ENCODE peak calls at places on chromosomes 11 and 22, in eight cellular contexts. R is Panc1, M is K562, Z is GM12892, V is HCT116, I is GM23338, L is prostate gland, G is HepG2. N is an unnamed sample.

GRCh38 chr11:65496304-65497140 is 2.3 kb upstream of the MALAT1 start:
- DNase-seq in L (no peak), I (no peak), V (no peak), G (no peak), R (no peak), Z (no peak), M (no peak), N (no peak)

GRCh38 chr22:47647181-47647580 is 884.7 kb downstream of the TBC1D22A start:
- DNase-seq in L (no peak), M (no peak), R (no peak), Z (no peak), G (no peak), V (no peak), I (no peak), N (no peak)

GRCh38 chr11:123196060-123196714 is 1.1 kb upstream of the CLMP start:
- DNase-seq in Z (no peak), I (peak), V (no peak), L (no peak), R (no peak), M (no peak), G (no peak), N (no peak)

GRCh38 chr11:128212324-128212723 is 375.0 kb downstream of the ETS1 start:
- DNase-seq in I (no peak), G (no peak), L (no peak), V (no peak), Z (no peak), R (no peak), M (no peak), N (no peak)

GRCh38 chr11:68338041-68338800 is 25.8 kb downstream of the LRP5 start:
- DNase-seq in G (no peak), I (no peak), Z (no peak), L (no peak), R (no peak), V (no peak), M (no peak), N (no peak)

GRCh38 chr11:61746654-61747388 is 5.6 kb upstream of the MYRF start:
- DNase-seq in M (no peak), Z (no peak), I (no peak), V (no peak), G (no peak), L (no peak), R (no peak), N (no peak)

GRCh38 chr11:95549276-95549675 is 240.3 kb downstream of the FAM76B start:
- DNase-seq in I (no peak), G (no peak), M (no peak), L (no peak), Z (no peak), R (no peak), V (no peak), N (no peak)

GRCh38 chr22:29195964-29196666 is 9.6 kb upstream of the EMID1 start:
- DNase-seq in Z (no peak), G (no peak), M (no peak), V (no peak), I (no peak), L (no peak), R (no peak), N (no peak)

GRCh38 chr11:33391188-33391892 is 134.2 kb downstream of the HIPK3 start:
- DNase-seq in R (no peak), V (no peak), I (no peak), G (no peak), M (no peak), L (no peak), Z (no peak), N (no peak)

GRCh38 chr22:30386960-30387848 is at the start of gene RNF215:
- DNase-seq in V (peak), Z (peak), I (peak), M (peak), R (no peak), G (peak), L (peak), N (peak)

GRCh38 chr11:60831501-60832079 is 10.3 kb upstream of the CCDC86 start:
- DNase-seq in G (no peak), Z (no peak), R (no peak), L (no peak), M (no peak), V (no peak), I (no peak), N (no peak)

GRCh38 chr11:27497284-27497866 is 9.2 kb downstream of the LIN7C start:
- DNase-seq in V (no peak), Z (no peak), L (no peak), I (peak), R (no peak), G (peak), M (peak), N (no peak)

GRCh38 chr11:3344327-3344726 is 34.6 kb downstream of the ZNF195 start:
- DNase-seq in M (no peak), V (no peak), L (no peak), I (no peak), Z (no peak), R (no peak), G (no peak), N (no peak)

GRCh38 chr11:56013805-56014204 is 13.6 kb upstream of the OR5AS1 start:
- DNase-seq in I (no peak), R (no peak), V (no peak), M (no peak), Z (no peak), L (no peak), G (no peak), N (no peak)

GRCh38 chr22:36928826-36929535 is 15.6 kb downstream of the CSF2RB start:
- DNase-seq in V (no peak), M (no peak), I (no peak), R (no peak), G (no peak), L (no peak), Z (no peak), N (no peak)

GRCh38 chr22:36929621-36930020 is 16.2 kb downstream of the CSF2RB start:
- DNase-seq in V (no peak), M (no peak), L (no peak), R (no peak), G (no peak), Z (no peak), I (no peak), N (no peak)

GRCh38 chr22:36933629-36934028 is 20.2 kb downstream of the CSF2RB start:
- DNase-seq in M (no peak), I (no peak), V (no peak), Z (no peak), L (no peak), R (no peak), G (no peak), N (no peak)

GRCh38 chr22:36930041-36930935 is 16.9 kb downstream of the CSF2RB start:
- DNase-seq in Z (no peak), L (no peak), V (no peak), I (no peak), R (no peak), G (no peak), M (no peak), N (no peak)

GRCh38 chr22:36931446-36931845 is 18.0 kb downstream of the CSF2RB start:
- DNase-seq in I (no peak), G (no peak), R (no peak), L (no peak), Z (no peak), V (no peak), M (no peak), N (no peak)
- TF ChIP-seq POLR2AphosphoS5 in I (no peak), G (no peak), R (no peak), L (no peak), Z (no peak), V (no peak), M (no peak), N (no peak)

DNA sequence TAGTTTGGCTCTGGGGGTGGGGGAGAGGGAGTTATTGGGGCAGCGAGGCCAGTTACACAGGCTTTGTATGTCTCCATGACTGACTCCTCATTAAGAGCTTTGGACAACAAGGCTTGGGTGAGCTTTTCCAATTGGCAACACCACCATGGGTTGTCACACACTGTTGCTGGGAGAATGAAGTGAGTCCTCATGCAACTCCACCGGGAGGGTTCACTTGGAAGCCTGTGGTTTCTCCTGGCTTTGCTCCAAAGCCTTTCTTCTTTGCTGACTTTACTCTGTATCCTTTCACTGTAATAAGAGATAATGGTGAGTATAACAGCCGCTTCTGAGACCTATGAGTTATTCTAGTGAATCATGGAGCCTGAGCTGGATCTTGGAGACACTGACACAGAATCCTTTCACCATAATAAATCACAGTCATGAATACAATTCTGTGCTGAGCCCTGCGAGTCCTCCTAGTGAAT is 24.9 kb downstream of the EIF3F start:
- DNase-seq in I (no peak), L (no peak), G (no peak), Z (no peak), R (no peak), M (no peak), V (no peak), N (no peak)
- TF ChIP-seq POLR2AphosphoS5 in I (no peak), L (no peak), G (no peak), Z (no peak), R (no peak), M (no peak), V (no peak), N (no peak)

GRCh38 chr11:64306563-64306875 is 1.2 kb downstream of the ESRRA start:
- DNase-seq in L (no peak), V (no peak), M (no peak), Z (no peak), G (no peak), I (no peak), R (no peak), N (no peak)
- TF ChIP-seq POLR2AphosphoS5 in L (no peak), V (no peak), M (no peak), Z (no peak), G (no peak), I (no peak), R (no peak), N (no peak)

DNA sequence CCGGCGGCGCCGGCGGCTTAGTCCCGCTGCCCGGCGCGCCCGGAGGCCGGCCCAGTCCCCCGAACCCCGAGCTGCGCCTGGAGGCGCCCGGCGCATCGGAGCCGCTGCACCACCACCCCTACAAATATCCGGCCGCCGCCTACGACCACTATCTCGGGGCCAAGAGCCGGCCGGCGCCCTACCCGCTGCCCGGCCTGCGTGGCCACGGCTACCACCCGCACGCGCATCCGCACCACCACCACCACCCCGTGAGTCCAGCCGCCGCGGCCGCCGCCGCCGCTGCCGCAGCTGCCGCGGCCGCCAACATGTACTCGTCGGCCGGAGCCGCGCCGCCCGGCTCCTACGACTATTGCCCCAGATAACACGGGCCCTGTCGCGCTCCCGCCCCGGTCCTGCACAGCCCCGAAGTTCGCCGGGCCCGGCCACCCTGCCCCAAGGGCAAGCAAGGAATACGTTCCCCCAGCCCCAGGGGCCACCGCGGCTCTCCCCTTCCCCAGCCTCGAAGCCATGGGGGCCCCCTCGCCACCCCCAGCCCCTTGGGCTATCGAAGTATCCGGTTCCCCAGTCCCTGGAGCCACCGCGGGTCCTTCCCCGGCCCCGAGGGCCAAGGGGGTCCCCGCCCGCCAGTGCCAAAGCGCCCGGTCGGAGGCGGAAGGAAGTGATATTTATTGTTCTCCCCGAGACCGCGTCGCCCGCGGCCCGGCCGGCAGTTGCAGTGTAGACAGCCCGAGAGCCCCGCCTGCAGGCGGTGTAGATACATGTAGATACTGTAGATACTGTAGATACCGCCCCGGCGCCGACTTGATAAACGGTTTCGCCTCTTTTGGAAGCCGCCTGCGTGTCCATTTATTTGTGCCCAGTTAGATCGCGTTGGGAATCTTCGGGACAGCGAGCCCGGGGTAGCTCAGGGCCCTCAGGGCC is 6.2 kb downstream of the TBX1 start:
- DNase-seq in L (peak), G (no peak), R (no peak), I (peak), V (peak), Z (no peak), M (peak), N (peak)
- TF ChIP-seq POLR2AphosphoS5 in L (no peak), G (no peak), R (no peak), I (no peak), V (peak), Z (no peak), M (no peak), N (no peak)

N was measured in stomach.